ENCODE peak calls at places on chromosomes 6 and 20, in six cellular contexts. O is A549, L is transverse colon, H is heart left ventricle, D is IMR-90, Q is esophagus squamous epithelium. Y is an unnamed sample.

GRCh38 chr6:170040906-170041305 is 250.0 kb downstream of the DLL1 start:
- DNase-seq in O (no peak), L (no peak), H (no peak), D (no peak), Q (no peak), Y (no peak)

GRCh38 chr6:17042422-17043147 is 59.3 kb upstream of the STMND1 start:
- DNase-seq in O (peak), L (peak), H (peak), D (peak), Q (no peak), Y (no peak)

GRCh38 chr6:148709577-148709976 is 37.3 kb upstream of the UST start:
- DNase-seq in O (no peak), L (no peak), H (no peak), D (peak), Q (no peak), Y (no peak)

GRCh38 chr6:107819217-107819616 is 4.9 kb downstream of the SCML4 start:
- DNase-seq in O (no peak), L (no peak), H (no peak), D (no peak), Q (no peak), Y (no peak)

GRCh38 chr20:8454137-8454712 is 322.2 kb downstream of the PLCB1 start:
- DNase-seq in O (peak), L (no peak), H (no peak), D (peak), Q (no peak), Y (no peak)

GRCh38 chr6:15299430-15300131 is 53.7 kb downstream of the JARID2 start:
- DNase-seq in O (no peak), L (peak), H (peak), D (peak), Q (no peak), Y (peak)

GRCh38 chr6:1744543-1744942 is 134.8 kb downstream of the FOXC1 start:
- DNase-seq in O (no peak), L (no peak), H (no peak), D (no peak), Q (no peak), Y (no peak)

GRCh38 chr6:118869350-118869749 is 24.6 kb upstream of the ASF1A start:
- DNase-seq in O (no peak), L (no peak), H (no peak), D (peak), Q (no peak), Y (no peak)

GRCh38 chr20:31669876-31670275 is 32.2 kb downstream of the COX4I2 start:
- DNase-seq in O (no peak), L (no peak), H (no peak), D (peak), Q (no peak), Y (no peak)

GRCh38 chr20:34069341-34070078 is 42.5 kb downstream of the EIF2S2 start:
- DNase-seq in O (peak), L (peak), H (peak), D (peak), Q (no peak), Y (peak)

GRCh38 chr20:36285746-36286447 is 20.2 kb upstream of the DLGAP4 start:
- DNase-seq in O (no peak), L (no peak), H (no peak), D (no peak), Q (no peak), Y (no peak)

GRCh38 chr6:45845546-45845945 is 170.1 kb downstream of the CLIC5 start:
- DNase-seq in O (no peak), L (no peak), H (no peak), D (no peak), Q (no peak), Y (no peak)

GRCh38 chr6:127902933-127903332 is 2.1 kb upstream of the THEMIS start:
- DNase-seq in O (no peak), L (no peak), H (no peak), D (no peak), Q (no peak), Y (no peak)

GRCh38 chr6:85677243-85677956 is 34.7 kb upstream of the SYNCRIP start:
- DNase-seq in O (no peak), L (no peak), H (no peak), D (no peak), Q (no peak), Y (no peak)

GRCh38 chr6:83615025-83615999 is 93.6 kb downstream of the SNAP91 start:
- DNase-seq in O (peak), L (no peak), H (no peak), D (peak), Q (no peak), Y (no peak)

GRCh38 chr6:144140859-144141258 is 9.5 kb upstream of the STX11 start:
- DNase-seq in O (no peak), L (no peak), H (no peak), D (no peak), Q (no peak), Y (no peak)

GRCh38 chr6:32947552-32948465 is 5.1 kb downstream of the HLA-DMA start:
- DNase-seq in O (peak), L (peak), H (no peak), D (peak), Q (no peak), Y (no peak)

GRCh38 chr6:168939771-168940170 is 313.9 kb downstream of the THBS2 start:
- DNase-seq in O (no peak), L (no peak), H (no peak), D (no peak), Q (no peak), Y (no peak)

GRCh38 chr6:24445704-24446103 is 43.0 kb downstream of the MRS2 start:
- DNase-seq in O (no peak), L (no peak), H (no peak), D (no peak), Q (no peak), Y (no peak)

GRCh38 chr6:100775667-100776066 is 105.5 kb downstream of the ASCC3 start:
- DNase-seq in O (no peak), L (no peak), H (no peak), D (no peak), Q (no peak), Y (no peak)

GRCh38 chr6:57221191-57221935 is 744 bp downstream of the RAB23 start:
- DNase-seq in O (peak), L (peak), H (peak), D (peak), Q (no peak), Y (peak)

GRCh38 chr6:42010909-42011308 is 39.4 kb upstream of the TAF8 start:
- DNase-seq in O (no peak), L (no peak), H (no peak), D (no peak), Q (no peak), Y (no peak)

GRCh38 chr6:53239526-53239925 is 90.9 kb upstream of the GCM1 start:
- DNase-seq in O (no peak), L (no peak), H (no peak), D (no peak), Q (no peak), Y (no peak)

GRCh38 chr6:117411474-117411873 is 14.3 kb downstream of the ROS1 start:
- DNase-seq in O (no peak), L (no peak), H (no peak), D (no peak), Q (no peak), Y (no peak)

GRCh38 chr6:24943774-24944173 is 8.0 kb upstream of the RIPOR2 start:
- DNase-seq in O (no peak), L (no peak), H (no peak), D (no peak), Q (no peak), Y (no peak)

DNA sequence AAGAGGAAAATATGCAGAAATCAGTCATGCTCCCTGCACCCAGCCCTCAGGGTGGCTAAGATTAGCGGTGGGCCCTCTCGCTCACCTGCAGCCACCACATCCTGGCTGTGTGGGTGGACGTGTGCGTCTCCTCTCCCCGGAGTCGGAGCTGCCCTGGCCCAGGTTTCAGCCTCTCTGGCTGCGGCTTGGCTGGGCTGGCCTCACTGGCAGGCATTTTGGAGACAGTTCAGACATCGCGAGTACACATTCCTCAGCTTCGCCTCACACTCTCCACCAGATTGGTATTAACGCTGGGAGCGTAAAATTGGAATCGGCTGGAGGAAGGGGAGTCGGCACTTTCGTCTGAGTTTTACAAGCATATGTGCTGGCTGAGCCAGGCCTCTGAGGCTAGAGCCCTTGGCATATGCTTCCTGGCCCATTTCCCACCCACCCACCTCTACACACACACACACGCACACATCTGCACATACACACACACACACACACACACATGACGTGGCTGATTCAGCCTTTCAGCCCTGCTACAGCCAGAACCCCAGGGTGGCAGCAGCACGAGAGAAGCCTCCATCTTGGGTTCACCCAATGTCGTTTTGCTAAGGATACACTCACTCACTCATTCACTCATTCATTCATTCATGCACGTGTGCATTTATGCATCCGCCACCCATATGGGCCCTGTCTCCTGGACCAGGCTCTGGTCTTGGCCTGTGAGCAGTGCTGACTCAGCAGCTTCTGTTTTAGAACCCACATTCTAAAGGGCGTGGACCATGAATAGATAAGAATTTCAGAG is 42.9 kb downstream of the BCAS4 start:
- DNase-seq in O (no peak), L (no peak), H (no peak), D (peak), Q (no peak), Y (no peak)
- TF ChIP-seq POLR2A in O (no peak), L (no peak), H (no peak), D (no peak), Q (no peak), Y (no peak)

DNA sequence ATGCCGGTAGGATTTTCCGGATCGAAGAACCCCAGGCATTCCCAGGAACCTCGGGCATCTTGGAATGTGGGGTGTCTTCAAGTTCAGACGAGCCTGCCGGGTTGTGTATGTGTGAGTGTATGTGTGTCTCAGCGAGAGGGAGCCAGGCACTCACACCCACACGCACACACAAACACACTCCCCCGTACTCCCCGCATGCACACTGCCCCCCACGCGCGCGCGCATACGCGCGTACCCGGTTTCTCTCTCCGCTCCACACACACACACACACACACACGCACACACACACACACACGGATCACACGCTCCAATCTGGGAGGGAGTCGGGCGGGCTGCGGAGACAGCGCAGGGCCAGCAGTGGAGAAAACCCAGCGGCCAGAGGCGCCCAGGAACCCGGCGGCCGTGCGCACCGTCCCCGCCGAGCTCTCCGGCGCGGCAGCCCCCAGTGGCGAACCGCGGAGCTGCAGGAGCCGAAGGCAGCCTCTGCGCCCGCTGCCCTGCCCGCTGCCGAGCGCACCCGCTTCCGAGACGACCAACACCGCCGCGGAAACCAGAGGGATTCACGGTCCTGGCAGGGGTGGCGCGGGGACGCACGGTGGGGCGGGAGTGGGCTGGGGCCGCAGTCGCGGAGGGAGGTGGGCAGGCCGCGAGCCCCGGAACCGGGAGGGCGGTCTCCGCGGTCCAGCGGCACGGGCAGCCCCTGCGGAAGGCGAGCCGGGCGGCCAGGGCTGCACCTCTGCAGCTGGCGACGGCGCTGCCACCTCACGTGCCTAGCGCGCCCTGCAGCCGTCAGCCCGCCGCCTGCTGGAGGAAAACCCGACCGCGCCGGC is at the start of gene LRFN2:
- DNase-seq in O (peak), L (peak), H (peak), D (peak), Q (no peak), Y (peak)
- H3K27ac ChIP-seq in O (peak), L (peak), H (no peak), D (no peak), Q (no peak), Y (no peak)

GRCh38 chr6:139931746-139932145 is 557.3 kb upstream of the CITED2 start:
- DNase-seq in O (no peak), L (no peak), H (no peak), D (no peak), Q (no peak), Y (no peak)
- H3K4me3 ChIP-seq in O (no peak), L (no peak), H (no peak), D (no peak), Q (no peak), Y (no peak)

DNA sequence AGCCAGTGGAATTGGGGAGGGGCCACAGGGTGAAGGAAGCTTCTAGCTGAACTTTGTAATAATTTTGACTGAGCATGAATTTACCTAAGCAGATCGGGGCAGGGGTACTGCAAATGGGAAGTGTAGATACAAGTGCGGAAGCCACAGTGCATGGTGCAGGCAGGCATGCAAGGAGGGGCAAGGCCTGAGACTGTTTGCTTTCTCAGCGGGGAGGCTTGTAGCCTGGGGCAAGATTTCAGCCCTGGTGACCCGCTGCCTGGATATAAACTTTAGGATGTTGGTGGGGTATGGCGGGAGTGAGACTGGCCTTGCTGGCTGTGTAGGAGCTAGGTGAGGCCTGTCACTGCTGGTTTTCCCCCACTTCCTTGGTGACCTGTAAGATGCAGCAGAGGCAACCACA is 266.4 kb upstream of the PREP start:
- DNase-seq in O (no peak), L (no peak), H (no peak), D (no peak), Q (no peak), Y (no peak)
- TF ChIP-seq POLR2A in O (no peak), L (no peak), H (no peak), D (no peak), Q (no peak), Y (no peak)

GRCh38 chr6:122025104-122025503 is 374.3 kb upstream of the HSF2 start:
- DNase-seq in O (no peak), L (no peak), H (no peak), D (no peak), Q (no peak), Y (no peak)
- H3K27ac ChIP-seq in O (no peak), L (no peak), H (no peak), D (no peak), Q (no peak), Y (no peak)

GRCh38 chr6:113488812-113489685 is 368.1 kb upstream of the MARCKS start:
- DNase-seq in O (no peak), L (no peak), H (no peak), D (no peak), Q (no peak), Y (no peak)

GRCh38 chr6:113489946-113490345 is 367.2 kb upstream of the MARCKS start:
- DNase-seq in O (no peak), L (no peak), H (no peak), D (no peak), Q (no peak), Y (no peak)

GRCh38 chr6:113482771-113483170 is 374.4 kb upstream of the MARCKS start:
- DNase-seq in O (no peak), L (no peak), H (no peak), D (no peak), Q (no peak), Y (no peak)

GRCh38 chr6:113488061-113488460 is 369.1 kb upstream of the MARCKS start:
- DNase-seq in O (no peak), L (no peak), H (no peak), D (no peak), Q (no peak), Y (no peak)

DNA sequence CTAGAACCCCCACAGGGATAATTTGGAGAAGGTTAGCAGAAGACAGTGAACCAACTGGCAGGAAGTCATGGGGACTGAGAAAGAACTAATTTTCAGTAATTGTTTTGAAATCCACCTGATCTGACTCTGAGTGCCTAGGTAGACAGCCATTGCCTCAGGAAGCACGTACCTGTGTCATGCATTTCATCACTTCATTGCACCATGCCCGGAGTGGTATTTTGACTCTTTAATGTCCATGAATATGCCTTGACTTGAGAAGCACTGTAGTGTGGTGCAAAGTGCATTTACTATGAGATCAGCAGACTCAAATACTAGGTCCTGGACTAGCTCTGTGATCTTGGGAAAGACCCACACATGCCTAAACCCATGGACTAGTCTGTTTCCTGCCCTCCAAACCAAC is 371.0 kb upstream of the MARCKS start:
- DNase-seq in O (no peak), L (no peak), H (no peak), D (no peak), Q (no peak), Y (no peak)
- H3K4me3 ChIP-seq in O (no peak), L (no peak), H (no peak), D (no peak), Q (no peak), Y (no peak)

DNA sequence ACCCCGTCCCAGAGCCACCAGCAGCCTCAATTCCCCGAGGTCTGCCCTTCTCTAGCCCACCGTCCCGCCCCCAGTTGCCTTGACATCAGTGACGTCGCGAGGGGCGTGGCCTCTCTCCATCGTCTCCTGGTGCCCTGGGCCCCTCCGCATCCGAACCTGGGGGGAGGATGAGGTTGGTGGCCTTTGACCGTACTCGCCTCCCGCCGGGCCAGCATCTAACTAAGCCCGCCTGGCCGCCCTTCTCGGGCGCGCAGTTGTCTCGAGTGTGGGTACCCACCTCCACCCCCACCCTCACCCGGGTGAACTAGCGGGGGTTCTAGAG is 5.5 kb upstream of the ARMC12 start:
- DNase-seq in O (peak), L (peak), H (peak), D (peak), Q (peak), Y (peak)
- TF ChIP-seq POLR2A in O (peak), L (peak), H (peak), D (no peak), Q (peak), Y (no peak)

DNA sequence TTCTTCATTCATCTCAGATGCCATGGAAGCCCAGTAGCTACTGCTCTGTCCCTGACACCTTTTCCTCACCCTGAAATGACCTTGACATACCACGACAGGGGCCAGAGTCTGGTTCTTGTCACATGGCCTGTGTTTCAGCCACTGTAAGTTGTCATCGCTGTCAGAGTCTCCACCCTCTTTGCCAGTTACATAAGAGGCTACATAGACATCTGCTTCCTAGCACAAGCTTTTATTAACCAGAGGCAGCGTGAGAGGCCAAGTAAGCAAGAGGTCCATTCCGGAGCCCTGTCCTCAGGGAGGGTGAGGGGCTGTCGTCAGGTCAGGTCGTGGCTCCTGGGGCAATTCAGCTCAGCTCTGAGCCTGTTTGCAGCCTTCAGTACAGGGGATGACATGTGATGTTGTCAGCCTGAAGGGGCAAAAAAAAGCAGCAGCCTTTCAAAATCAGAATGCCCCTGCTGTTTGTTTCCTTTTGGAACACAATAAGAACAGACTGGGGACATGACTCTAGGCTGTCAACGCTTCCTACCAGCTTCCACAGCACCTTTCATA is 146.3 kb downstream of the MTFR2 start:
- DNase-seq in O (no peak), L (peak), H (peak), D (no peak), Q (no peak), Y (no peak)
- H3K27ac ChIP-seq in O (peak), L (peak), H (peak), D (peak), Q (peak), Y (peak)

GRCh38 chr6:3999800-4000661 is 78.9 kb downstream of the FAM217A start:
- DNase-seq in O (no peak), L (no peak), H (no peak), D (no peak), Q (no peak), Y (no peak)

GRCh38 chr6:3991941-3992340 is 87.0 kb downstream of the FAM217A start:
- DNase-seq in O (no peak), L (no peak), H (no peak), D (no peak), Q (no peak), Y (no peak)

GRCh38 chr6:3996349-3996748 is 82.6 kb downstream of the FAM217A start:
- DNase-seq in O (no peak), L (no peak), H (no peak), D (no peak), Q (no peak), Y (no peak)

GRCh38 chr6:3997144-3997770 is 81.7 kb downstream of the FAM217A start:
- DNase-seq in O (no peak), L (no peak), H (no peak), D (peak), Q (no peak), Y (no peak)
- H3K4me3 ChIP-seq in O (no peak), L (no peak), H (no peak), D (no peak), Q (no peak), Y (no peak)

GRCh38 chr6:158764941-158765340 is 54.2 kb downstream of the EZR start:
- DNase-seq in O (no peak), L (no peak), H (no peak), D (no peak), Q (no peak), Y (no peak)

GRCh38 chr6:158768396-158768795 is 50.8 kb downstream of the EZR start:
- DNase-seq in O (no peak), L (no peak), H (no peak), D (no peak), Q (no peak), Y (no peak)

GRCh38 chr6:158765509-158766068 is 53.6 kb downstream of the EZR start:
- DNase-seq in O (no peak), L (no peak), H (no peak), D (no peak), Q (no peak), Y (no peak)

GRCh38 chr6:158767714-158768113 is 51.5 kb downstream of the EZR start:
- DNase-seq in O (no peak), L (peak), H (no peak), D (no peak), Q (no peak), Y (no peak)

GRCh38 chr6:158766621-158767435 is 52.3 kb downstream of the EZR start:
- DNase-seq in O (no peak), L (no peak), H (no peak), D (no peak), Q (no peak), Y (no peak)
- TF ChIP-seq POLR2A in O (no peak), L (no peak), H (no peak), D (no peak), Q (no peak), Y (no peak)

Y was measured in Peyer's patch.